ENCODE peak calls at places on chromosomes 16 and 17, in five cellular contexts. N, J, I, Z and D are unnamed samples.

GRCh38 chr16:79698341-79698753 is 97.8 kb upstream of the MAF start:
- DNase-seq in N (no peak), J (no peak), I (no peak), Z (no peak), D (no peak)

GRCh38 chr17:9702916-9703780 is 57.8 kb downstream of the USP43 start:
- DNase-seq in N (no peak), J (no peak), I (no peak), Z (no peak), D (no peak)

GRCh38 chr16:28531777-28532744 is 6.7 kb downstream of the NUPR1 start:
- DNase-seq in N (no peak), J (no peak), I (no peak), Z (no peak), D (no peak)

GRCh38 chr17:2697611-2698162 is 13.9 kb downstream of the CLUH start:
- DNase-seq in N (no peak), J (no peak), I (no peak), Z (no peak), D (no peak)

GRCh38 chr17:57552114-57552601 is 192.9 kb downstream of the CCDC182 start:
- DNase-seq in N (no peak), J (peak; percentile 64), I (no peak), Z (peak; percentile 80), D (peak; percentile 36)

GRCh38 chr16:30533748-30534367 is 800 bp downstream of the ZNF747 start:
- DNase-seq in N (no peak), J (no peak), I (no peak), Z (no peak), D (no peak)

GRCh38 chr16:88976359-88977027 is 514 bp downstream of the CBFA2T3 start:
- DNase-seq in N (no peak), J (no peak), I (no peak), Z (no peak), D (peak; percentile 78)

GRCh38 chr16:339680-340079 is 12.8 kb downstream of the AXIN1 start:
- DNase-seq in N (no peak), J (no peak), I (no peak), Z (no peak), D (no peak)

GRCh38 chr17:41894791-41895331 is 23.9 kb downstream of the ACLY start:
- DNase-seq in N (no peak), J (no peak), I (peak; percentile 85), Z (no peak), D (no peak)

GRCh38 chr16:70650216-70650615 is 3.9 kb downstream of the IL34 start:
- DNase-seq in N (no peak), J (no peak), I (no peak), Z (no peak), D (no peak)

GRCh38 chr17:27475070-27475673 is 18.9 kb downstream of the KSR1 start:
- DNase-seq in N (no peak), J (no peak), I (no peak), Z (no peak), D (no peak)

GRCh38 chr17:64262422-64263260 is at the start of gene TEX2:
- DNase-seq in N (no peak), J (peak; percentile 47), I (no peak), Z (peak; percentile 53), D (peak; percentile 83)

GRCh38 chr17:2710804-2711607 is 558 bp downstream of the CLUH start:
- DNase-seq in N (no peak), J (peak; percentile 67), I (no peak), Z (no peak), D (peak; percentile 59)

GRCh38 chr16:56912746-56913703 is 18.9 kb upstream of the HERPUD1 start:
- DNase-seq in N (no peak), J (no peak), I (peak; percentile 82), Z (peak; percentile 47), D (no peak)

GRCh38 chr17:6639651-6640535 is 618 bp downstream of the KIAA0753 start:
- DNase-seq in N (peak; percentile 51), J (peak; percentile 8), I (no peak), Z (peak; percentile 48), D (peak; percentile 65)

GRCh38 chr16:31077592-31078199 is 3.5 kb downstream of the ZNF646 start:
- DNase-seq in N (no peak), J (no peak), I (no peak), Z (no peak), D (peak; percentile 70)

GRCh38 chr17:39081851-39082250 is 69.6 kb downstream of the PLXDC1 start:
- DNase-seq in N (no peak), J (no peak), I (no peak), Z (no peak), D (no peak)

GRCh38 chr16:19704321-19705130 is 13.5 kb downstream of the KNOP1 start:
- DNase-seq in N (no peak), J (no peak), I (no peak), Z (no peak), D (no peak)

GRCh38 chr17:61997649-61998048 is 67.4 kb downstream of the MED13 start:
- DNase-seq in N (no peak), J (no peak), I (peak; percentile 4), Z (no peak), D (no peak)

GRCh38 chr17:74715144-74715543 is 2.4 kb upstream of the CD300LF start:
- DNase-seq in N (no peak), J (peak; percentile 28), I (no peak), Z (peak; percentile 9), D (no peak)

GRCh38 chr17:76747716-76748360 is 9.9 kb downstream of the MFSD11 start:
- DNase-seq in N (no peak), J (peak; percentile 17), I (no peak), Z (no peak), D (no peak)